ENCODE peak calls at places on chromosomes 16 and 17, in five cellular contexts. One of them, this sample, is unnamed.

GRCh38 chr17:78528541-78528940 is 48.7 kb downstream of the DNAH17 start:
- DNase-seq in colonic mucosa: no peak
- DNase-seq in body of pancreas: no peak
- DNase-seq in cardiac muscle cell: no peak
- DNase-seq in PC-9: no peak
- DNase-seq in this sample: no peak

GRCh38 chr16:73197598-73197997 is 149.7 kb upstream of the ZFHX3 start:
- DNase-seq in body of pancreas: no peak
- DNase-seq in cardiac muscle cell: no peak
- DNase-seq in PC-9: no peak
- DNase-seq in colonic mucosa: peak; percentile 49
- DNase-seq in this sample: no peak

GRCh38 chr17:82528484-82529265 is 9.1 kb downstream of the FOXK2 start:
- DNase-seq in PC-9: peak; percentile 36
- DNase-seq in colonic mucosa: peak; percentile 58
- DNase-seq in body of pancreas: peak; percentile 51
- DNase-seq in cardiac muscle cell: peak; percentile 12
- DNase-seq in this sample: peak; percentile 69

GRCh38 chr16:31487720-31488629 is 5.1 kb downstream of the SLC5A2 start:
- DNase-seq in cardiac muscle cell: peak; percentile 44
- DNase-seq in colonic mucosa: peak; percentile 80
- DNase-seq in PC-9: no peak
- DNase-seq in body of pancreas: peak; percentile 55
- DNase-seq in this sample: no peak

GRCh38 chr16:23893976-23894375 is 58.2 kb downstream of the PRKCB start:
- DNase-seq in colonic mucosa: no peak
- DNase-seq in cardiac muscle cell: no peak
- DNase-seq in body of pancreas: no peak
- DNase-seq in PC-9: no peak
- DNase-seq in this sample: no peak

GRCh38 chr17:9676742-9677387 is 31.5 kb downstream of the USP43 start:
- DNase-seq in body of pancreas: no peak
- DNase-seq in PC-9: peak; percentile 91
- DNase-seq in colonic mucosa: no peak
- DNase-seq in cardiac muscle cell: no peak
- DNase-seq in this sample: peak; percentile 99

GRCh38 chr17:27873746-27874145 is 19.4 kb downstream of the LYRM9 start:
- DNase-seq in colonic mucosa: no peak
- DNase-seq in PC-9: peak; percentile 69
- DNase-seq in cardiac muscle cell: no peak
- DNase-seq in body of pancreas: no peak
- DNase-seq in this sample: peak; percentile 97

GRCh38 chr17:41484920-41485904 is 4.3 kb upstream of the KRT35 start:
- DNase-seq in PC-9: no peak
- DNase-seq in body of pancreas: no peak
- DNase-seq in cardiac muscle cell: no peak
- DNase-seq in colonic mucosa: no peak
- DNase-seq in this sample: no peak

GRCh38 chr17:40648326-40648968 is 829 bp upstream of the SMARCE1 start:
- DNase-seq in PC-9: no peak
- DNase-seq in body of pancreas: no peak
- DNase-seq in cardiac muscle cell: no peak
- DNase-seq in colonic mucosa: no peak
- DNase-seq in this sample: no peak

GRCh38 chr16:57146735-57147134 is 39.1 kb downstream of the PSME3IP1 start:
- DNase-seq in PC-9: no peak
- DNase-seq in cardiac muscle cell: no peak
- DNase-seq in colonic mucosa: no peak
- DNase-seq in body of pancreas: no peak
- DNase-seq in this sample: no peak

GRCh38 chr16:81833751-81834150 is 54.7 kb downstream of the PLCG2 start:
- DNase-seq in colonic mucosa: no peak
- DNase-seq in cardiac muscle cell: no peak
- DNase-seq in PC-9: peak; percentile 85
- DNase-seq in body of pancreas: no peak
- DNase-seq in this sample: no peak

GRCh38 chr16:1960665-1961630 is 1.6 kb downstream of the NDUFB10 start:
- DNase-seq in PC-9: peak; percentile 60
- DNase-seq in colonic mucosa: no peak
- DNase-seq in body of pancreas: no peak
- DNase-seq in cardiac muscle cell: peak; percentile 50
- DNase-seq in this sample: peak; percentile 74

GRCh38 chr17:2213291-2213960 is 90.2 kb downstream of the SMG6 start:
- DNase-seq in body of pancreas: no peak
- DNase-seq in colonic mucosa: no peak
- DNase-seq in PC-9: no peak
- DNase-seq in cardiac muscle cell: peak; percentile 51
- DNase-seq in this sample: no peak

GRCh38 chr16:56589141-56590039 is at the start of gene MT3:
- DNase-seq in colonic mucosa: peak; percentile 45
- DNase-seq in PC-9: no peak
- DNase-seq in cardiac muscle cell: no peak
- DNase-seq in body of pancreas: peak; percentile 18
- DNase-seq in this sample: no peak

GRCh38 chr16:84286568-84287220 is 8.0 kb upstream of the WFDC1 start:
- DNase-seq in colonic mucosa: peak; percentile 35
- DNase-seq in cardiac muscle cell: peak; percentile 32
- DNase-seq in PC-9: no peak
- DNase-seq in body of pancreas: peak; percentile 19
- DNase-seq in this sample: no peak

GRCh38 chr16:74748710-74749073 is 25.9 kb downstream of the FA2H start:
- DNase-seq in body of pancreas: no peak
- DNase-seq in colonic mucosa: no peak
- DNase-seq in PC-9: no peak
- DNase-seq in cardiac muscle cell: no peak
- DNase-seq in this sample: no peak

GRCh38 chr17:56863974-56864373 is 30.0 kb downstream of the DGKE start:
- DNase-seq in cardiac muscle cell: no peak
- DNase-seq in body of pancreas: no peak
- DNase-seq in PC-9: no peak
- DNase-seq in colonic mucosa: no peak
- DNase-seq in this sample: no peak

GRCh38 chr16:47358816-47359215 is 102.0 kb downstream of the ITFG1 start:
- DNase-seq in cardiac muscle cell: no peak
- DNase-seq in body of pancreas: no peak
- DNase-seq in colonic mucosa: no peak
- DNase-seq in PC-9: no peak
- DNase-seq in this sample: no peak

GRCh38 chr17:55265434-55266021 is 768 bp downstream of the HLF start:
- DNase-seq in cardiac muscle cell: peak; percentile 2
- DNase-seq in PC-9: no peak
- DNase-seq in colonic mucosa: no peak
- DNase-seq in body of pancreas: no peak
- DNase-seq in this sample: no peak

GRCh38 chr16:28297784-28298510 is 5.6 kb downstream of the SBK1 start:
- DNase-seq in colonic mucosa: no peak
- DNase-seq in PC-9: no peak
- DNase-seq in body of pancreas: no peak
- DNase-seq in cardiac muscle cell: no peak
- DNase-seq in this sample: no peak

GRCh38 chr16:85673529-85674417 is 15.0 kb downstream of the GINS2 start:
- DNase-seq in PC-9: no peak
- DNase-seq in cardiac muscle cell: peak; percentile 82
- DNase-seq in colonic mucosa: no peak
- DNase-seq in body of pancreas: peak; percentile 84
- DNase-seq in this sample: no peak

GRCh38 chr17:17073627-17074521 is 31.6 kb downstream of the MPRIP start:
- DNase-seq in PC-9: no peak
- DNase-seq in cardiac muscle cell: no peak
- DNase-seq in colonic mucosa: no peak
- DNase-seq in body of pancreas: no peak
- DNase-seq in this sample: no peak

GRCh38 chr16:89841275-89841674 is 13.0 kb downstream of the SPIRE2 start:
- DNase-seq in PC-9: no peak
- DNase-seq in cardiac muscle cell: no peak
- DNase-seq in colonic mucosa: no peak
- DNase-seq in body of pancreas: no peak
- DNase-seq in this sample: no peak

GRCh38 chr17:81420769-81421462 is 25.7 kb downstream of the BAHCC1 start:
- DNase-seq in body of pancreas: peak; percentile 61
- DNase-seq in cardiac muscle cell: peak; percentile 66
- DNase-seq in colonic mucosa: no peak
- DNase-seq in PC-9: no peak
- DNase-seq in this sample: no peak

GRCh38 chr17:81424613-81425017 is 29.4 kb downstream of the BAHCC1 start:
- DNase-seq in body of pancreas: no peak
- DNase-seq in cardiac muscle cell: no peak
- DNase-seq in colonic mucosa: no peak
- DNase-seq in PC-9: no peak
- DNase-seq in this sample: no peak

GRCh38 chr17:81424151-81424550 is 28.9 kb downstream of the BAHCC1 start:
- DNase-seq in colonic mucosa: no peak
- DNase-seq in body of pancreas: no peak
- DNase-seq in PC-9: no peak
- DNase-seq in cardiac muscle cell: no peak
- DNase-seq in this sample: no peak

GRCh38 chr17:81423698-81424071 is 28.4 kb downstream of the BAHCC1 start:
- DNase-seq in cardiac muscle cell: no peak
- DNase-seq in body of pancreas: no peak
- DNase-seq in PC-9: no peak
- DNase-seq in colonic mucosa: no peak
- DNase-seq in this sample: no peak

GRCh38 chr17:81422776-81423697 is 27.8 kb downstream of the BAHCC1 start:
- DNase-seq in body of pancreas: peak; percentile 72
- DNase-seq in colonic mucosa: no peak
- DNase-seq in cardiac muscle cell: peak; percentile 96
- DNase-seq in PC-9: peak; percentile 69
- DNase-seq in this sample: peak; percentile 71
- H3K27ac ChIP-seq in body of pancreas: peak overlapping the region; percentile 53
- H3K27ac ChIP-seq in colonic mucosa: peak overlapping the region; percentile 86
- H3K27ac ChIP-seq in cardiac muscle cell: peak overlapping the region; percentile 24
- H3K27ac ChIP-seq in PC-9: peak overlapping the region; percentile 89
- H3K27ac ChIP-seq in this sample: peak overlapping the region; percentile 90

GRCh38 chr16:78524066-78524595 is 424.7 kb downstream of the WWOX start:
- DNase-seq in body of pancreas: no peak
- DNase-seq in cardiac muscle cell: no peak
- DNase-seq in colonic mucosa: no peak
- DNase-seq in PC-9: no peak
- DNase-seq in this sample: no peak
- TF ChIP-seq CTCF in body of pancreas: no peak
- TF ChIP-seq CTCF in cardiac muscle cell: no peak
- TF ChIP-seq CTCF in colonic mucosa: no peak
- TF ChIP-seq CTCF in PC-9: no peak
- TF ChIP-seq CTCF in this sample: no peak

GRCh38 chr16:69327585-69328310 is 2.6 kb downstream of the PDF start:
- DNase-seq in body of pancreas: peak; percentile 10
- DNase-seq in colonic mucosa: no peak
- DNase-seq in PC-9: no peak
- DNase-seq in cardiac muscle cell: no peak
- DNase-seq in this sample: no peak

GRCh38 chr16:69324013-69324531 is 6.3 kb downstream of the PDF start:
- DNase-seq in PC-9: no peak
- DNase-seq in body of pancreas: peak; percentile 58
- DNase-seq in cardiac muscle cell: no peak
- DNase-seq in colonic mucosa: peak; percentile 69
- DNase-seq in this sample: no peak

GRCh38 chr16:69324585-69325253 is 5.7 kb downstream of the PDF start:
- DNase-seq in cardiac muscle cell: no peak
- DNase-seq in colonic mucosa: no peak
- DNase-seq in body of pancreas: no peak
- DNase-seq in PC-9: no peak
- DNase-seq in this sample: no peak

GRCh38 chr16:69325784-69326171 is 4.6 kb downstream of the PDF start:
- DNase-seq in colonic mucosa: no peak
- DNase-seq in PC-9: no peak
- DNase-seq in body of pancreas: peak; percentile 10
- DNase-seq in cardiac muscle cell: no peak
- DNase-seq in this sample: no peak

GRCh38 chr16:69326172-69326873 is 4.1 kb downstream of the PDF start:
- DNase-seq in body of pancreas: peak; percentile 38
- DNase-seq in colonic mucosa: peak; percentile 72
- DNase-seq in cardiac muscle cell: no peak
- DNase-seq in PC-9: no peak
- DNase-seq in this sample: no peak
- H3K27ac ChIP-seq in body of pancreas: no peak overlapping the region
- H3K27ac ChIP-seq in colonic mucosa: peak overlapping the region; percentile 19
- H3K27ac ChIP-seq in cardiac muscle cell: no peak overlapping the region
- H3K27ac ChIP-seq in PC-9: no peak overlapping the region
- H3K27ac ChIP-seq in this sample: no peak overlapping the region

GRCh38 chr17:46978489-46979022 is 497 bp downstream of the RPRML start:
- DNase-seq in PC-9: no peak
- DNase-seq in colonic mucosa: no peak
- DNase-seq in body of pancreas: no peak
- DNase-seq in cardiac muscle cell: peak; percentile 8
- DNase-seq in this sample: no peak

GRCh38 chr17:46977750-46978488 is 1.1 kb downstream of the RPRML start:
- DNase-seq in colonic mucosa: no peak
- DNase-seq in cardiac muscle cell: no peak
- DNase-seq in PC-9: no peak
- DNase-seq in body of pancreas: no peak
- DNase-seq in this sample: no peak

GRCh38 chr17:46976626-46977270 is 2.3 kb downstream of the RPRML start:
- DNase-seq in cardiac muscle cell: no peak
- DNase-seq in body of pancreas: no peak
- DNase-seq in colonic mucosa: no peak
- DNase-seq in PC-9: peak; percentile 76
- DNase-seq in this sample: no peak

GRCh38 chr17:46979023-46979870 is at the start of gene RPRML:
- DNase-seq in cardiac muscle cell: peak; percentile 35
- DNase-seq in body of pancreas: peak; percentile 37
- DNase-seq in PC-9: no peak
- DNase-seq in colonic mucosa: peak; percentile 32
- DNase-seq in this sample: no peak

GRCh38 chr17:46977348-46977747 is 1.7 kb downstream of the RPRML start:
- DNase-seq in colonic mucosa: peak; percentile 31
- DNase-seq in cardiac muscle cell: peak; percentile 32
- DNase-seq in body of pancreas: peak; percentile 55
- DNase-seq in PC-9: no peak
- DNase-seq in this sample: no peak
- TF ChIP-seq CTCF in colonic mucosa: no peak
- TF ChIP-seq CTCF in cardiac muscle cell: peak; percentile 32
- TF ChIP-seq CTCF in body of pancreas: peak; percentile 11
- TF ChIP-seq CTCF in PC-9: no peak
- TF ChIP-seq CTCF in this sample: peak; percentile 45

GRCh38 chr16:567362-568256 is 804 bp downstream of the NHLRC4 start:
- DNase-seq in body of pancreas: no peak
- DNase-seq in PC-9: no peak
- DNase-seq in cardiac muscle cell: no peak
- DNase-seq in colonic mucosa: no peak
- DNase-seq in this sample: no peak
- H3K27ac ChIP-seq in body of pancreas: no peak overlapping the region
- H3K27ac ChIP-seq in PC-9: no peak overlapping the region
- H3K27ac ChIP-seq in cardiac muscle cell: peak overlapping the region; percentile 60
- H3K27ac ChIP-seq in colonic mucosa: no peak overlapping the region
- H3K27ac ChIP-seq in this sample: no peak overlapping the region